ENCODE peak calls at places on chromosomes 5 and 9, in six cellular contexts. Q is endothelial cell of umbilical vein, D is neural progenitor cell, Y is astrocyte, G is IMR-90, O is H9. W is an unnamed sample.

GRCh38 chr9:87857948-87858335 is 24.7 kb upstream of the SPATA31E1 start:
- DNase-seq in G (no peak), D (no peak), Y (no peak), Q (no peak), O (no peak), W (no peak)

GRCh38 chr9:130906727-130907416 is 10.3 kb upstream of the QRFP start:
- DNase-seq in O (no peak), Y (no peak), G (no peak), Q (no peak), D (peak; percentile 43), W (no peak)

GRCh38 chr5:56569576-56569975 is 245.8 kb upstream of the MAP3K1 start:
- DNase-seq in Q (peak; percentile 70), D (no peak), O (no peak), G (peak; percentile 63), Y (peak; percentile 9), W (no peak)

GRCh38 chr9:4020747-4021296 is 279.0 kb downstream of the GLIS3 start:
- DNase-seq in O (no peak), Y (no peak), D (no peak), Q (no peak), G (peak; percentile 3), W (no peak)

GRCh38 chr9:105376893-105377292 is 70.9 kb upstream of the FSD1L start:
- DNase-seq in Y (no peak), O (no peak), G (no peak), D (no peak), Q (no peak), W (no peak)

GRCh38 chr5:127666043-127666716 is 17.3 kb downstream of the CTXN3 start:
- DNase-seq in O (no peak), D (no peak), Y (no peak), G (no peak), Q (no peak), W (no peak)

GRCh38 chr5:16492398-16493175 is 27.0 kb upstream of the ZNF622 start:
- DNase-seq in Q (no peak), D (peak; percentile 8), O (no peak), G (peak; percentile 58), Y (peak; percentile 70), W (peak; percentile 64)

GRCh38 chr5:73464016-73464745 is 15.6 kb upstream of the FOXD1 start:
- DNase-seq in O (no peak), D (no peak), Y (peak; percentile 81), G (peak; percentile 68), Q (peak; percentile 94), W (no peak)

GRCh38 chr9:123550797-123551196 is 194.8 kb downstream of the CRB2 start:
- DNase-seq in Y (no peak), O (peak; percentile 57), Q (no peak), G (no peak), D (peak; percentile 91), W (no peak)

GRCh38 chr9:91419222-91420191 is 4.1 kb downstream of the NFIL3 start:
- DNase-seq in O (no peak), G (peak; percentile 97), Q (peak; percentile 75), D (no peak), Y (peak; percentile 93), W (peak; percentile 89)

GRCh38 chr5:163889369-163889768 is 383.9 kb downstream of the MAT2B start:
- DNase-seq in O (no peak), D (no peak), Q (no peak), G (peak; percentile 88), Y (peak; percentile 83), W (no peak)

GRCh38 chr9:30575218-30575617 is 1809.2 kb upstream of the ACO1 start:
- DNase-seq in O (no peak), D (no peak), G (no peak), Q (no peak), Y (no peak), W (no peak)

GRCh38 chr9:68780735-68781134 is 75.7 kb downstream of the PIP5K1B start:
- DNase-seq in G (peak; percentile 4), Q (no peak), O (no peak), D (peak; percentile 33), Y (peak; percentile 9), W (no peak)

GRCh38 chr5:116573279-116573616 is 1.4 kb downstream of the SEMA6A start:
- DNase-seq in O (no peak), G (no peak), Y (no peak), Q (peak; percentile 18), D (peak; percentile 70), W (no peak)

GRCh38 chr5:138536215-138536614 is 6.8 kb downstream of the ETF1 start:
- DNase-seq in G (no peak), D (no peak), Q (no peak), O (no peak), Y (no peak), W (no peak)

GRCh38 chr5:82406200-82406773 is 128.1 kb upstream of the RPS23 start:
- DNase-seq in Q (peak; percentile 100), G (peak; percentile 68), O (no peak), D (no peak), Y (peak; percentile 97), W (peak; percentile 53)

GRCh38 chr5:80198399-80198798 is 57.4 kb downstream of the SERINC5 start:
- DNase-seq in G (no peak), Q (no peak), D (no peak), O (no peak), Y (no peak), W (no peak)

DNA sequence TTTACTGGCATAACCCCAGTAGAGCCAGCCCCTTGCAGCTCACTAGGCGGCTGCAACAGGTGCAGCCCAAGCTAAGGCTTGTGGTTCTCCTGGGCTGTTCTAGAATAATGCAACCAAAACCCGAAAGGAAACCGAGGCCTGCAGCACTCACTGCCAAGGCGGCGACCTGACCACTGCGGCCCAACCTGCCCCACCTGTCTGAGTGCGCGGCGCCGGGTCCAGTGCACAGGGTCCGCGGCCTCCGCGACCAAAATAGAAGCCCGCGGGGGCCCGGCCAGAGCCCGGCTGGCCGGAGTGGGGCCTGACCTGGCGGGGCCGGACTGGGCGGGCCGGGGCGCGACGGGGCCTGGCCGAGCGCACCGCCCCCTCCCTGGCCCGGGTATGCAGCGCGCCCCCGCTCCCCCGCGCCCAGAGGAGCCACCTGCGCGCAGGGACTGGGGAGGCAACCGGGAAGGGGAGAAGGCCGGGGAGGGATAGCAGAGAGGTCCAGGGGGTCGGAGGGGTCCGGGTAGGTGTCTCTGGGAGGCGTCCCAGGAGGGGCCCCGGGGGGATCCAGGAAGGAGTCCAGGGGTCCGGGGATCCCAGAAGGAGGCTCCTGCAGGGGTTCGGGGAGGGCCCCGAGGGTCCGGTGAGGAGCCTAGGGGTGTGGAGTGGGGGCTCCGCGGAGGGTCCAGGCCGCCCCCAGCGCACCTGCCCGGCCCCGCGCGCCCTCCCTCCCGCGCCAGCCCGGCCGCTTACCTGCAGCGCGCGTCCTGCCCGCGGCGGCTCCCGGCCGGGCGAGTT is 541 bp downstream of the SEMA4D start:
- DNase-seq in G (no peak), D (peak; percentile 59), Q (no peak), O (no peak), Y (no peak), W (peak; percentile 49)
- H3K4me1 ChIP-seq in G (no peaks in the 10 kb centered on the region), D (peaks cover 36% of the 10 kb centered on the region), Q (peaks cover 4% of the 10 kb centered on the region), O (peaks cover 18% of the 10 kb centered on the region), Y (no peaks in the 10 kb centered on the region), W (peaks cover 11% of the 10 kb centered on the region)

DNA sequence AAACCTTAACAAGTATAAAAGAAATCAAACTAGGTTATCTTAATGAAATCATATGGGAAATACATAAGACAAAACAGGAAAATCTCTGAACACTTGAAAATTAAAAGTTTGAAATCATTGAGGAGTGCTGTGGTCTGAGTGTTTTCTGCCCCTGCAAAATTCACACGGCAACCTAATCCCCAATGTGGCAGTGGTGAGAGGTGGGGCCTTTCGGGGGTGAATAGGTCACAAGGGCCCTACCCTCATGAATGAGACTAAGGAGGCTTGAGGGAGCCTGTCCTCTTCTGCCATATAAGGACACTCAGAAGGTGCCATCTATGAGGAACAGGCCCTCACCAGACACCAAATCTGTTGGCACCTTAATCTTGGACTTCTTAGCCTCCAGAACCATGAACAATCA is 10.7 kb downstream of the CAMSAP1 start:
- DNase-seq in O (no peak), D (no peak), G (no peak), Y (no peak), Q (no peak), W (no peak)
- H4K20me1 ChIP-seq in O (peaks cover 3% of the 10 kb centered on the region), D (peaks cover 53% of the 10 kb centered on the region), G (peaks cover 86% of the 10 kb centered on the region), Y (peaks cover 96% of the 10 kb centered on the region), Q (peaks cover 8% of the 10 kb centered on the region), W (no peaks in the 10 kb centered on the region)

DNA sequence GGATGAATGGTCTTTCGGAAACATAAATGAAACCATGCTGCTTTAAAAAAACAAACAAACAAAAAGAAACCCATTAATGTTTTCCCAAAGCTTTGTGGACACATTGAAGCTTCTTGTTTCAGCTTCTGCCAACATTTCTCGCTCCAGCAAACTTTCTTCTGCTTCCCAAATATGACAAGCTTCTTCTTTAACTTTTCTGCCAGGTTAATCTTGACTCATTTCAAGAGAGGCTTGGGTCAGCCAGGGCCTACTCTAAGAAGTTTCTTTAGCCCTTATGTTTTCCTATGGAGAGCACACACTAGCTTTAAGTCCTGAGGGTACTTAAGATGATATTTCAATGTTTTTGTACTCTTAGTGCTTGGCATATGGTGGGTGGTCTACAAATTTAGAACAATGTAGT is 6.1 kb downstream of the ANXA1 start:
- DNase-seq in Q (no peak), O (no peak), Y (no peak), D (no peak), G (no peak), W (no peak)
- H3K4me1 ChIP-seq in Q (peaks cover 33% of the 10 kb centered on the region), O (no peaks in the 10 kb centered on the region), Y (peaks cover 21% of the 10 kb centered on the region), D (peaks cover under 1% of the 10 kb centered on the region), G (peaks cover 4% of the 10 kb centered on the region), W (peaks cover 4% of the 10 kb centered on the region)

GRCh38 chr5:40683351-40683750 is 3.6 kb downstream of the PTGER4 start:
- DNase-seq in O (no peak), Q (no peak), D (no peak), Y (no peak), G (no peak), W (no peak)

GRCh38 chr5:40688127-40688756 is 8.5 kb downstream of the PTGER4 start:
- DNase-seq in D (peak; percentile 89), G (peak; percentile 89), Y (peak; percentile 57), O (peak; percentile 83), Q (peak; percentile 94), W (peak; percentile 80)

GRCh38 chr5:40687316-40687715 is 7.6 kb downstream of the PTGER4 start:
- DNase-seq in Y (no peak), D (no peak), Q (peak; percentile 47), G (no peak), O (no peak), W (no peak)

GRCh38 chr5:40685191-40685590 is 5.5 kb downstream of the PTGER4 start:
- DNase-seq in O (no peak), Q (peak; percentile 37), D (no peak), Y (no peak), G (no peak), W (no peak)

DNA sequence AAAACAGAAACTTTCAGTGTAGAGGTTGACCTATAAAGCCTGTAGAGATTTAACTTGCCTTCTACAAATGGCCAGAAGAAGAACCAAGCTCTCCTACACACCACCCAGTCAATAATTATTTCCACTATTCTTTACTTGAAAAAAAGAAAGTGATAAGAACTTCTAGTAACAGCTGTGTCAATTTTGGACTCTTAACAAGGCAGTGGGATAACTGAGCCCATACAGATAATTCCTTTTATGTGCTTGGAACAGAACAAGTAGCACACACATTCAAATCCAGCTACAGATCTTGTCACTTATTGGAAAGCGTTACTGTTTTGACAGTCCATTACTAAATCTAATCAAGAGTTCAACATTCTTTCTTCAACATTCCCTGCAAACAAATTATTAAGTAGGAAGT is 6.2 kb downstream of the PTGER4 start:
- DNase-seq in D (no peak), Y (no peak), Q (peak; percentile 50), O (no peak), G (no peak), W (no peak)
- H4K20me1 ChIP-seq in D (peaks cover 12% of the 10 kb centered on the region), Y (peaks cover 9% of the 10 kb centered on the region), Q (no peaks in the 10 kb centered on the region), O (no peaks in the 10 kb centered on the region), G (no peaks in the 10 kb centered on the region), W (no peaks in the 10 kb centered on the region)

GRCh38 chr9:110146371-110146770 is 61.6 kb downstream of the C9orf152 start:
- DNase-seq in Q (no peak), O (no peak), Y (no peak), D (no peak), G (peak; percentile 52), W (no peak)
- H3K4me1 ChIP-seq in Q (peaks cover 33% of the 10 kb centered on the region), O (no peaks in the 10 kb centered on the region), Y (peaks cover 45% of the 10 kb centered on the region), D (no peaks in the 10 kb centered on the region), G (peaks cover 30% of the 10 kb centered on the region), W (peaks cover 12% of the 10 kb centered on the region)

GRCh38 chr9:134393582-134394280 is 67.5 kb downstream of the RXRA start:
- DNase-seq in Q (no peak), D (no peak), O (no peak), Y (no peak), G (no peak), W (no peak)
- H4K20me1 ChIP-seq in Q (no peaks in the 10 kb centered on the region), D (peaks cover 54% of the 10 kb centered on the region), O (no peaks in the 10 kb centered on the region), Y (peaks cover 94% of the 10 kb centered on the region), G (peaks cover 100% of the 10 kb centered on the region), W (peaks cover 11% of the 10 kb centered on the region)